ENCODE peak calls at places on chromosomes 1 and 21, in six cellular contexts. N is breast epithelium, J is vagina, K is A673, Y is progenitor cell of endocrine pancreas, L is OCI-LY7. T is an unnamed sample.

GRCh38 chr1:54950361-54951163 is 29.9 kb upstream of the TMEM61 start:
- DNase-seq in N (peak), J (no peak), K (peak), Y (peak), L (peak), T (peak)

GRCh38 chr1:72530646-72531045 is 248.3 kb upstream of the NEGR1 start:
- DNase-seq in N (no peak), J (no peak), K (no peak), Y (no peak), L (no peak), T (peak)

GRCh38 chr1:71228727-71229371 is 148.0 kb upstream of the ZRANB2 start:
- DNase-seq in N (no peak), J (no peak), K (no peak), Y (no peak), L (no peak), T (no peak)

GRCh38 chr1:100530901-100531487 is 6.9 kb upstream of the GPR88 start:
- DNase-seq in N (no peak), J (no peak), K (peak), Y (no peak), L (peak), T (no peak)

GRCh38 chr1:64933296-64934070 is 32.9 kb downstream of the JAK1 start:
- DNase-seq in N (no peak), J (no peak), K (peak), Y (no peak), L (peak), T (peak)

GRCh38 chr21:42162831-42163510 is 56.0 kb upstream of the ABCG1 start:
- DNase-seq in N (no peak), J (peak), K (peak), Y (no peak), L (peak), T (no peak)

GRCh38 chr1:192795913-192796312 is 12.9 kb upstream of the RGS2 start:
- DNase-seq in N (no peak), J (no peak), K (no peak), Y (no peak), L (no peak), T (no peak)

GRCh38 chr1:248824701-248825100 is 1.0 kb downstream of the SH3BP5L start:
- DNase-seq in N (no peak), J (no peak), K (no peak), Y (no peak), L (no peak), T (no peak)

GRCh38 chr1:229514578-229515275 is 6.6 kb upstream of the NUP133 start:
- DNase-seq in N (no peak), J (no peak), K (peak), Y (no peak), L (peak), T (peak)

GRCh38 chr1:231421616-231421970 is 494 bp downstream of the EGLN1 start:
- DNase-seq in N (no peak), J (no peak), K (peak), Y (no peak), L (peak), T (peak)

GRCh38 chr1:241990040-241990439 is 8.9 kb downstream of the MAP1LC3C start:
- DNase-seq in N (peak), J (no peak), K (no peak), Y (no peak), L (no peak), T (peak)

GRCh38 chr1:178652506-178652905 is 72.5 kb upstream of the RALGPS2 start:
- DNase-seq in N (no peak), J (no peak), K (no peak), Y (no peak), L (no peak), T (no peak)

GRCh38 chr1:184287001-184287400 is 99.8 kb upstream of the C1orf21 start:
- DNase-seq in N (no peak), J (no peak), K (no peak), Y (no peak), L (peak), T (no peak)

GRCh38 chr1:22327411-22327810 is 124.2 kb upstream of the ZBTB40 start:
- DNase-seq in N (peak), J (no peak), K (no peak), Y (no peak), L (no peak), T (no peak)

GRCh38 chr1:24866211-24867063 is 63.6 kb downstream of the RUNX3 start:
- DNase-seq in N (no peak), J (peak), K (no peak), Y (no peak), L (no peak), T (no peak)

GRCh38 chr1:164780863-164781262 is 221.9 kb downstream of the PBX1 start:
- DNase-seq in N (no peak), J (no peak), K (peak), Y (no peak), L (no peak), T (peak)

GRCh38 chr1:83693409-83694126 is 305.4 kb downstream of the TTLL7 start:
- DNase-seq in N (no peak), J (no peak), K (peak), Y (no peak), L (peak), T (no peak)

GRCh38 chr1:173646656-173647055 is 11.5 kb downstream of the TEX50 start:
- DNase-seq in N (no peak), J (no peak), K (no peak), Y (no peak), L (no peak), T (no peak)

GRCh38 chr1:36971832-36972231 is 62.5 kb downstream of the GRIK3 start:
- DNase-seq in N (no peak), J (no peak), K (no peak), Y (no peak), L (no peak), T (no peak)

GRCh38 chr1:36248250-36248894 is 24.1 kb downstream of the THRAP3 start:
- DNase-seq in N (no peak), J (no peak), K (no peak), Y (no peak), L (no peak), T (peak)

GRCh38 chr1:93847811-93848288 is 31.2 kb downstream of the DNTTIP2 start:
- DNase-seq in N (peak), J (no peak), K (peak), Y (peak), L (peak), T (peak)

GRCh38 chr1:32903991-32904776 is 3.0 kb upstream of the TMEM54 start:
- DNase-seq in N (no peak), J (no peak), K (no peak), Y (no peak), L (no peak), T (no peak)

GRCh38 chr1:222792744-222793143 is 22.1 kb upstream of the DISP1 start:
- DNase-seq in N (no peak), J (no peak), K (peak), Y (no peak), L (peak), T (peak)

GRCh38 chr1:18294437-18295176 is 186.1 kb upstream of the KLHDC7A start:
- DNase-seq in N (no peak), J (no peak), K (no peak), Y (no peak), L (no peak), T (no peak)

GRCh38 chr1:33014464-33015170 is 22.1 kb downstream of the AK2 start:
- DNase-seq in N (no peak), J (no peak), K (no peak), Y (no peak), L (no peak), T (no peak)

GRCh38 chr1:109623601-109624161 is 4.0 kb downstream of the AMPD2 start:
- DNase-seq in N (no peak), J (no peak), K (no peak), Y (no peak), L (no peak), T (no peak)

GRCh38 chr1:245326396-245326795 is 171.6 kb downstream of the KIF26B start:
- DNase-seq in N (no peak), J (no peak), K (no peak), Y (no peak), L (no peak), T (no peak)

DNA sequence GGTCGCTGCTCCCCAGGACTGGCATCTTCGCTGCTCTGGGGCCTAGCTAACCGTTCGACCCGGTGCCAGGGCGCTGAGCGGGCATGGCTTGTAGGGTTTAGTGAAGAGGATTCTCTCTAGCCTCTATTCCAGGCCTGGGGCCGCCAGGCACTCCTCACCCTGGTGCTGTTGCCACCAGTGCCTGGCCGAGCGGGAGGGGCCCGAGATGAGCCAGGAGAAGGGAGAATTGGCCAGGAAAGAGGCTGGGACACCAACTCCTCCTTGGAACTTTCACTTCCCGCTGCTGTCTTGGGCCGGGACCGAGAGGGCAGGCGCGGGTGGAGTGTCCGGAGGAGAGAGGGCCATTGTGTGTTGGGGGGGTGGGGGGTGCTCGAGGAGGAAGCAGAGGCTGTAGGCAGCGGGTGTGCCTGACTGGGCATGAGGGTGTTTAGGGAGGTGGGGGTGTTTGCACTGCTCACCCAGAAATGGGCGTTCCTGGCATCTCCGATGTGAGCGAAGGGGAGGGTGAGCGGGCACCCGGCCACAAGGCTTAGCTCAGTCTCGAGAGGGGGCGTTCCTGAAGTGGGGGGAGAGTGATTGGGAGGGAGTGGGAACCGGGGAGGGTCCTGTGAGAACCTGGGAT is 772 bp downstream of the ADAM15 start:
- DNase-seq in N (no peak), J (no peak), K (peak), Y (no peak), L (peak), T (peak)
- TF ChIP-seq CTCF in N (no peak), J (no peak), K (no peak), Y (no peak), L (no peak), T (no peak)

DNA sequence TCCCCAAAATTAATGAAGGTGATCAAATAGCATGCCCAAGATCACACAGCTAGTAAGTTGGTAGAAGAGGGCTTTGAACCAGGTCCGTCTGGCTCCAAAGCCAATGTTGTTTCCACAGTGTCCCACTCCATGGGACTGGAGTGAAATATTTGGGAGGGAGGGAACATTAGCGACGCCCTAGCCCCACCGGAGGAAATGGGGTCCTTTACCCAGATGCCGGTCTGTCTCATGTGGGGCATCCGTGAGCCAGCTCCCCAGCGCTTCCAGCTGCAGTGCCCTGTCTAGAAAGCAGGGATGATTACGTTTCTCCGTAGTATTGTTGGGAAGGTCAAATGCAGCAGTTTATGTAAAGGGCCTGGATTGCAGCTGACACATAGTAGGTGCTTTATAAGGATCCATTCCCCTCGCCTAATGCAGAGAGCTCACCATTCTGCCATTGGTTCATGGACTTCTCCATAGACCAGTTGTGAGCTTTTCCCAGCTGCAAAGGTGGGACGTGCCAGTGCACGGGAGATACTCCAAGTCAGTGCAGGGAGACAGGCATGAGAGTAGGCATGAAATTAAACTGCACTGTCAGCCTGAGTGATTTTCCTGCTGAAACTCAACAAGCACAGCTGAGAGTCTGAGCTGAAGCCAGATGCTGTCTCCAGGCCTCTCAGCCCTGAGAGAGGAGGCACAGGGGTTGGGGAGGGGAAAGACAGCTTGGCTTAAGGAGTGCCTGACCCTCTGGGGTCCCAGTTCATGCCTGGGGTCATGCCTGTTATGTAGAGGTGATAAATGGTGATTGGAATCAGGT is 24.7 kb downstream of the QSOX1 start:
- DNase-seq in N (no peak), J (no peak), K (no peak), Y (no peak), L (no peak), T (no peak)
- TF ChIP-seq CTCF in N (no peak), J (no peak), K (peak), Y (no peak), L (no peak), T (peak)

DNA sequence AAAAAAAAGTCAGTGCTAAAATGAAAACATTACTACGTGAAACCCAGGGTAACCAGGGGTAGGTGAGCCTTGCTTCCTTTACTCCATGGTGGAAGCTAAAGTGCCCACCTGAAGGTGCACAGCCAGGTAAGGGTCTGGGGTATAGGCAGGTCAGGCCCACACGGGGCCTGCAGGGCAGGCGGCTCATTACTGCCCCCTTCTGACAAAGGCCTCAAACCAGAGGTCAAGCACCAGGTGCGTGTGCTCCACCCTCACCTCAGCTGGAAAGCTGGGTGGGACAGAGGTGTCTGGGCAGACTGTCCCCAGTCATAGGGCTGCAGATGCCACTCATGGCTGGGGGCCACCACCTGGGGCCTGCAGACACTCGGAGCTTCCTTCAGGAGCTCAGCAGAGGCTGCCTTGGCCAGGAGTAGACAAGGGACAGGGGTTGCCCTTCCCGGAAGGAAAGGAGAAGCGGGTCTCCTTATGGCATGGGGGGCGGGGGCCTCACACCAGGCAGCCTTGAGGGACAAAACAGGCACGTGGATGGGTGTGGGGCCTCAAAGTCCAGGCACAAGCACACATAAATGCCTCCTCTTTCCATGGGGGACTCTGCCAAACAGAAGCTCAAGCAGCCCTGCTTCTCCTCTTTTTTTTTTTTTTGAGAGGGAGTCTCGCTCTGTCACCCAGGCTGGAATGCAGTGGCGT is 36.2 kb downstream of the ACOT7 start:
- DNase-seq in N (no peak), J (no peak), K (no peak), Y (no peak), L (peak), T (no peak)
- TF ChIP-seq CTCF in N (no peak), J (no peak), K (peak), Y (peak), L (peak), T (peak)

DNA sequence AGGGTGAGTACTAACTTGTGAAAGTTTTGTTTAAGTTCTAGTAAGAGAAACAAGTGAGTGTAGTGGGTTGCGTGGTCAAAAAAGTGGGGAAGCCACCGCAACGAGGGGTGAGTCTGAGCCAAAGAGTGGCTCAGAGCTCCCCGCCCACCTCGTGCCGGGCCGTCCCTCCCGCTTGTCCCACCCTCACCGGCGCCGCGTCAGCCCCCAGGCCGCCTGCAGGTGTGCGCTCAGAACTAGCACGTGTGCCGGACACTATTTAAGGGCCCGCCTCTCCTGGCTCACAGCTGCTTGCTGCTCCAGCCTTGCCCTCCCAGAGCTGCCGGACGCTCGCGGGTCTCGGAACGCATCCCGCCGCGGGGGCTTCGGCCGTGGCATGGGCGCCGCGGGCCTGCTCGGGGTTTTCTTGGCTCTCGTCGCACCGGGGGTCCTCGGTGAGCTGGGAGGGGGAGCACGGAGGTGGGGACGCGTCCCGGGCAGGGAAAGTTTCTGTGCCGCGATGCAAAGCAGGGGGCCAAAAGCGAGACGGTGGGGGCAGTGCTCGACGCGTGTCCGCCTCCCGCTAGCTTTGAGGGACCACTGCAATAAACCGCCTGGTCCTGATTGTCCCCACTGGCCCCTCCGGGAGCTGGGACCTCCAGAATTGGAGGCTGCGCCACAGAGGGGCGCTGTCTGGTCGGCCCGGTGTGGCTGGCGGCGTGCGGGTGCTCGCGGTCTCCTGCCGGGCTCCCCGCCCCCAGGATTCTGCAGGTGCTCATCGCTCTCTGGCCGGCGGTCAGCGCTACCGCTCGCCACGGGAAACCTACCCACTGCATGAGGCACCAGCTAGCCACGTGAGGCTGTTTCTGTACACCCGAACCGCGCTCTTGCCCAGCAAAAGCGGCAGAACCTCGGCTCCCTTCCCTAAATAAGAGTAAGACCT is at the start of gene CR2:
- DNase-seq in N (peak), J (no peak), K (no peak), Y (peak), L (peak), T (no peak)
- TF ChIP-seq CTCF in N (no peak), J (no peak), K (peak), Y (peak), L (peak), T (no peak)

DNA sequence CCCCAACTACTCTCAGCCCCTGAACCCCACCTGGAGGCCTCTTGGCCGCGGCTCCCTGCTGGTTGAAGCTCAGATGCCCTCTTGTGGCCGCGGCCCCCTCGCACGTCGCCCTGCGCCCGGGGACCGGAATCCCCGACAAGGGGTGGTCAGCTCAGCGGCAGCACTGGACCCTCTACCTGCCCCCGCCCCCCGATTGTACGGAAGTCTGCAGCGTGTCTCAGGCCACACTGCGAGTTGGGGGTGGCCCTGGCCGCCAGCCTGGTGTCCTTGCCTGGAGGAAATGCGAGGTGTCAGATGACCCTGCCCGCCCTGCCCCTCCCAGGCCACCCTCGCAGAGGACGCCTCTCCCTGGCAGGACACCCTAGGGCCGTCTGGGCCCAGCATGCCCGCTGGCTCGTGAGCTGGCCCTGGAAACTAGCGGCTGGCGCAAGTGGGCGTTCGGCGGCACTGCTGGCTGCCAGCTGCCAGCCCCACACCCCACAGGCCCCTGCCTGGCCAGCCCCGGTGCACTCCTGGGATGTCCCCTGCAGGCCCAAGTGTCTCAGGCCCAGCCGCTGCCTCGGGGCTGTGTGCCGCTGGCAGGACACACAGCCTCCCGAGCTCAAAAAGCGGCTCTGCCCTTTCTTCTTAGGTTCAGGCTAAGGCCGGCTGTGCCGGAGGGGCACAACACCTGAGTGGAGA is 60.8 kb downstream of the EDN2 start:
- DNase-seq in N (no peak), J (no peak), K (no peak), Y (no peak), L (no peak), T (no peak)
- TF ChIP-seq CTCF in N (no peak), J (no peak), K (no peak), Y (peak), L (peak), T (peak)

DNA sequence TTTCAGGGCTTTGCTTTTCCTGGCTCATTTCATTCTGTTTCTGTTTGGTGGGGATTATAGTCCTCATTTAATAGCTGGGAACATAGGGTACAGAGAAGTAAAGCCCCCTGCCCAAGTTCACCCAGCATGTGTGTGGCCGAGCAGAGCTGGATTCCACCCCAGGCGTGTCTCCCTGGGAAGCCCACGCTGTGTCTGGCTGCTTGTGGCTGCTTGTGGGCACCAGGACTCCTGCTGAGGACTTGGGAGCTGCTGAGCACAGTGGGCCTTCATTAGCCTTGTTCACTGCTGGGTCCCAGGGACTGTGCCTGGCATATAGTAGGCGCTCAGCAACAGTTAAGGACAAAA is 396.9 kb downstream of the PTPRU start:
- DNase-seq in N (peak), J (peak), K (no peak), Y (no peak), L (no peak), T (no peak)
- TF ChIP-seq CTCF in N (no peak), J (no peak), K (no peak), Y (no peak), L (no peak), T (no peak)

T was measured in HFFc6.